ENCODE peak calls at places on chromosomes 6 and 20, in five cellular contexts. One of them, this sample, is unnamed.
A peak's percentile ranks its signal among the peaks of the same experiment; 100 is the strongest.

GRCh38 chr6:100761841-100762240 is 119.3 kb downstream of the ASCC3 start:
- DNase-seq in frontal cortex: no peak
- DNase-seq in hepatic stellate cell: no peak
- DNase-seq in effector memory CD4-positive, alpha-beta T cell: no peak
- DNase-seq in hypothalamus: no peak
- DNase-seq in this sample: no peak

GRCh38 chr6:111715321-111715720 is 109.6 kb upstream of the TRAF3IP2 start:
- DNase-seq in frontal cortex: no peak
- DNase-seq in hepatic stellate cell: no peak
- DNase-seq in effector memory CD4-positive, alpha-beta T cell: peak; percentile 26
- DNase-seq in hypothalamus: peak; percentile 20
- DNase-seq in this sample: peak; percentile 68

GRCh38 chr6:42569102-42570028 is 5.5 kb downstream of the UBR2 start:
- DNase-seq in frontal cortex: no peak
- DNase-seq in hepatic stellate cell: peak; percentile 26
- DNase-seq in effector memory CD4-positive, alpha-beta T cell: no peak
- DNase-seq in hypothalamus: no peak
- DNase-seq in this sample: no peak

GRCh38 chr6:33638581-33638980 is 17.5 kb downstream of the ITPR3 start:
- DNase-seq in frontal cortex: no peak
- DNase-seq in hepatic stellate cell: no peak
- DNase-seq in effector memory CD4-positive, alpha-beta T cell: no peak
- DNase-seq in hypothalamus: no peak
- DNase-seq in this sample: no peak

GRCh38 chr6:40308533-40309306 is 278.4 kb downstream of the LRFN2 start:
- DNase-seq in frontal cortex: peak; percentile 59
- DNase-seq in hepatic stellate cell: peak; percentile 62
- DNase-seq in effector memory CD4-positive, alpha-beta T cell: no peak
- DNase-seq in hypothalamus: peak; percentile 29
- DNase-seq in this sample: peak; percentile 72

GRCh38 chr6:34249469-34250370 is 914 bp upstream of the SMIM29 start:
- DNase-seq in frontal cortex: peak; percentile 1
- DNase-seq in hepatic stellate cell: no peak
- DNase-seq in effector memory CD4-positive, alpha-beta T cell: no peak
- DNase-seq in hypothalamus: no peak
- DNase-seq in this sample: no peak

GRCh38 chr6:143967861-143968498 is 40.1 kb downstream of the PLAGL1 start:
- DNase-seq in frontal cortex: no peak
- DNase-seq in hepatic stellate cell: no peak
- DNase-seq in effector memory CD4-positive, alpha-beta T cell: no peak
- DNase-seq in hypothalamus: no peak
- DNase-seq in this sample: no peak

GRCh38 chr6:143694560-143694959 is 16.8 kb downstream of the PHACTR2 start:
- DNase-seq in frontal cortex: no peak
- DNase-seq in hepatic stellate cell: no peak
- DNase-seq in effector memory CD4-positive, alpha-beta T cell: no peak
- DNase-seq in hypothalamus: no peak
- DNase-seq in this sample: no peak

GRCh38 chr6:170165085-170165484 is 125.8 kb downstream of the DLL1 start:
- DNase-seq in frontal cortex: no peak
- DNase-seq in hepatic stellate cell: no peak
- DNase-seq in effector memory CD4-positive, alpha-beta T cell: no peak
- DNase-seq in hypothalamus: no peak
- DNase-seq in this sample: no peak

GRCh38 chr6:152696543-152696942 is 1.2 kb upstream of the MYCT1 start:
- DNase-seq in frontal cortex: no peak
- DNase-seq in hepatic stellate cell: peak; percentile 52
- DNase-seq in effector memory CD4-positive, alpha-beta T cell: no peak
- DNase-seq in hypothalamus: no peak
- DNase-seq in this sample: no peak

GRCh38 chr6:163814494-163815364 is 400.2 kb downstream of the QKI start:
- DNase-seq in frontal cortex: no peak
- DNase-seq in hepatic stellate cell: peak; percentile 91
- DNase-seq in effector memory CD4-positive, alpha-beta T cell: no peak
- DNase-seq in hypothalamus: no peak
- DNase-seq in this sample: no peak

GRCh38 chr6:170279977-170280688 is 10.7 kb downstream of the DLL1 start:
- DNase-seq in frontal cortex: no peak
- DNase-seq in hepatic stellate cell: peak; percentile 92
- DNase-seq in effector memory CD4-positive, alpha-beta T cell: peak; percentile 22
- DNase-seq in hypothalamus: peak; percentile 33
- DNase-seq in this sample: no peak

GRCh38 chr20:64093013-64093503 is 8.9 kb upstream of the LKAAEAR1 start:
- DNase-seq in frontal cortex: no peak
- DNase-seq in hepatic stellate cell: no peak
- DNase-seq in effector memory CD4-positive, alpha-beta T cell: no peak
- DNase-seq in hypothalamus: no peak
- DNase-seq in this sample: no peak

GRCh38 chr6:167113935-167114910 is 8.7 kb upstream of the CCR6 start:
- DNase-seq in frontal cortex: peak; percentile 62
- DNase-seq in hepatic stellate cell: no peak
- DNase-seq in effector memory CD4-positive, alpha-beta T cell: peak; percentile 74
- DNase-seq in hypothalamus: no peak
- DNase-seq in this sample: no peak

GRCh38 chr20:16395366-16395765 is 177.9 kb downstream of the KIF16B start:
- DNase-seq in frontal cortex: no peak
- DNase-seq in hepatic stellate cell: no peak
- DNase-seq in effector memory CD4-positive, alpha-beta T cell: no peak
- DNase-seq in hypothalamus: no peak
- DNase-seq in this sample: no peak

GRCh38 chr6:55405474-55406220 is 78.4 kb downstream of the GFRAL start:
- DNase-seq in frontal cortex: no peak
- DNase-seq in hepatic stellate cell: no peak
- DNase-seq in effector memory CD4-positive, alpha-beta T cell: no peak
- DNase-seq in hypothalamus: no peak
- DNase-seq in this sample: no peak

GRCh38 chr6:155504848-155505247 is 49.2 kb upstream of the NOX3 start:
- DNase-seq in frontal cortex: no peak
- DNase-seq in hepatic stellate cell: no peak
- DNase-seq in effector memory CD4-positive, alpha-beta T cell: no peak
- DNase-seq in hypothalamus: no peak
- DNase-seq in this sample: no peak

GRCh38 chr6:53671111-53671510 is 5.6 kb upstream of the KLHL31 start:
- DNase-seq in frontal cortex: no peak
- DNase-seq in hepatic stellate cell: no peak
- DNase-seq in effector memory CD4-positive, alpha-beta T cell: no peak
- DNase-seq in hypothalamus: no peak
- DNase-seq in this sample: no peak

GRCh38 chr20:38870733-38871559 is 55.3 kb upstream of the FAM83D start:
- DNase-seq in frontal cortex: no peak
- DNase-seq in hepatic stellate cell: no peak
- DNase-seq in effector memory CD4-positive, alpha-beta T cell: peak; percentile 48
- DNase-seq in hypothalamus: no peak
- DNase-seq in this sample: peak; percentile 51

GRCh38 chr6:97322811-97323210 is 39.8 kb upstream of the MMS22L start:
- DNase-seq in frontal cortex: no peak
- DNase-seq in hepatic stellate cell: peak; percentile 4
- DNase-seq in effector memory CD4-positive, alpha-beta T cell: no peak
- DNase-seq in hypothalamus: no peak
- DNase-seq in this sample: no peak

GRCh38 chr6:115838763-115839401 is 221.8 kb downstream of the FRK start:
- DNase-seq in frontal cortex: no peak
- DNase-seq in hepatic stellate cell: peak; percentile 6
- DNase-seq in effector memory CD4-positive, alpha-beta T cell: no peak
- DNase-seq in hypothalamus: no peak
- DNase-seq in this sample: no peak

GRCh38 chr6:167786859-167787675 is 39.6 kb upstream of the AFDN start:
- DNase-seq in frontal cortex: no peak
- DNase-seq in hepatic stellate cell: no peak
- DNase-seq in effector memory CD4-positive, alpha-beta T cell: no peak
- DNase-seq in hypothalamus: no peak
- DNase-seq in this sample: no peak

GRCh38 chr6:89909991-89910390 is 15.7 kb downstream of the GJA10 start:
- DNase-seq in frontal cortex: no peak
- DNase-seq in hepatic stellate cell: no peak
- DNase-seq in effector memory CD4-positive, alpha-beta T cell: no peak
- DNase-seq in hypothalamus: no peak
- DNase-seq in this sample: no peak

GRCh38 chr6:4032475-4032874 is 46.5 kb downstream of the FAM217A start:
- DNase-seq in frontal cortex: no peak
- DNase-seq in hepatic stellate cell: no peak
- DNase-seq in effector memory CD4-positive, alpha-beta T cell: no peak
- DNase-seq in hypothalamus: no peak
- DNase-seq in this sample: no peak

GRCh38 chr6:4776493-4776966 is 326 bp downstream of the CDYL start:
- DNase-seq in frontal cortex: peak; percentile 57
- DNase-seq in hepatic stellate cell: no peak
- DNase-seq in effector memory CD4-positive, alpha-beta T cell: peak; percentile 13
- DNase-seq in hypothalamus: peak; percentile 65
- DNase-seq in this sample: no peak

GRCh38 chr6:25014806-25015560 is 79.2 kb upstream of the RIPOR2 start:
- DNase-seq in frontal cortex: peak; percentile 12
- DNase-seq in hepatic stellate cell: no peak
- DNase-seq in effector memory CD4-positive, alpha-beta T cell: peak; percentile 33
- DNase-seq in hypothalamus: no peak
- DNase-seq in this sample: peak; percentile 76

GRCh38 chr6:33822575-33823395 is 19.0 kb upstream of the MLN start:
- DNase-seq in frontal cortex: no peak
- DNase-seq in hepatic stellate cell: peak; percentile 58
- DNase-seq in effector memory CD4-positive, alpha-beta T cell: no peak
- DNase-seq in hypothalamus: no peak
- DNase-seq in this sample: no peak

GRCh38 chr6:148745926-148746325 is 904 bp upstream of the UST start:
- DNase-seq in frontal cortex: no peak
- DNase-seq in hepatic stellate cell: no peak
- DNase-seq in effector memory CD4-positive, alpha-beta T cell: no peak
- DNase-seq in hypothalamus: no peak
- DNase-seq in this sample: no peak

GRCh38 chr6:47083586-47084047 is 41.5 kb upstream of the ADGRF1 start:
- DNase-seq in frontal cortex: no peak
- DNase-seq in hepatic stellate cell: peak; percentile 26
- DNase-seq in effector memory CD4-positive, alpha-beta T cell: no peak
- DNase-seq in hypothalamus: peak; percentile 3
- DNase-seq in this sample: no peak

GRCh38 chr6:71181565-71181964 is 107.0 kb upstream of the OGFRL1 start:
- DNase-seq in frontal cortex: no peak
- DNase-seq in hepatic stellate cell: peak; percentile 48
- DNase-seq in effector memory CD4-positive, alpha-beta T cell: no peak
- DNase-seq in hypothalamus: no peak
- DNase-seq in this sample: no peak

GRCh38 chr6:168035098-168035660 is 37.7 kb downstream of the KIF25 start:
- DNase-seq in frontal cortex: peak; percentile 70
- DNase-seq in hepatic stellate cell: peak; percentile 64
- DNase-seq in effector memory CD4-positive, alpha-beta T cell: no peak
- DNase-seq in hypothalamus: peak; percentile 55
- DNase-seq in this sample: peak; percentile 51

GRCh38 chr6:47363736-47364135 is 54.0 kb upstream of the TNFRSF21 start:
- DNase-seq in frontal cortex: no peak
- DNase-seq in hepatic stellate cell: no peak
- DNase-seq in effector memory CD4-positive, alpha-beta T cell: no peak
- DNase-seq in hypothalamus: no peak
- DNase-seq in this sample: no peak

GRCh38 chr6:43962458-43962857 is 164.8 kb downstream of the MRPL14 start:
- DNase-seq in frontal cortex: no peak
- DNase-seq in hepatic stellate cell: no peak
- DNase-seq in effector memory CD4-positive, alpha-beta T cell: no peak
- DNase-seq in hypothalamus: no peak
- DNase-seq in this sample: no peak

GRCh38 chr6:88725111-88725711 is 238.2 kb downstream of the RNGTT start:
- DNase-seq in frontal cortex: no peak
- DNase-seq in hepatic stellate cell: no peak
- DNase-seq in effector memory CD4-positive, alpha-beta T cell: no peak
- DNase-seq in hypothalamus: no peak
- DNase-seq in this sample: no peak

GRCh38 chr6:104573372-104573771 is 286.3 kb downstream of the HACE1 start:
- DNase-seq in frontal cortex: no peak
- DNase-seq in hepatic stellate cell: no peak
- DNase-seq in effector memory CD4-positive, alpha-beta T cell: no peak
- DNase-seq in hypothalamus: no peak
- DNase-seq in this sample: no peak

GRCh38 chr20:58306421-58307261 is 2.9 kb upstream of the RAB22A start:
- DNase-seq in frontal cortex: no peak
- DNase-seq in hepatic stellate cell: no peak
- DNase-seq in effector memory CD4-positive, alpha-beta T cell: peak; percentile 73
- DNase-seq in hypothalamus: no peak
- DNase-seq in this sample: peak; percentile 30

GRCh38 chr6:105344971-105345370 is 57.9 kb downstream of the PREP start:
- DNase-seq in frontal cortex: no peak
- DNase-seq in hepatic stellate cell: no peak
- DNase-seq in effector memory CD4-positive, alpha-beta T cell: no peak
- DNase-seq in hypothalamus: no peak
- DNase-seq in this sample: no peak

GRCh38 chr20:1711826-1712601 is 54.4 kb upstream of the SIRPG start:
- DNase-seq in frontal cortex: no peak
- DNase-seq in hepatic stellate cell: no peak
- DNase-seq in effector memory CD4-positive, alpha-beta T cell: no peak
- DNase-seq in hypothalamus: no peak
- DNase-seq in this sample: no peak

GRCh38 chr20:35561268-35561667 is 19.4 kb downstream of the ERGIC3 start:
- DNase-seq in frontal cortex: peak; percentile 46
- DNase-seq in hepatic stellate cell: peak; percentile 78
- DNase-seq in effector memory CD4-positive, alpha-beta T cell: no peak
- DNase-seq in hypothalamus: peak; percentile 19
- DNase-seq in this sample: no peak